ENCODE peak calls at places on chromosomes 13 and 19, in eight cellular contexts. V is HFFc6, H is fibroblast of pulmonary artery, K is AG09319, U is ascending aorta, X is fibroblast of lung, Y is psoas muscle, Z is mucosa of descending colon. N is an unnamed sample.

GRCh38 chr19:27765912-27766725 is 1446.8 kb downstream of the UQCRFS1 start:
- DNase-seq in U (no peak), V (no peak), Z (no peak), K (no peak), H (no peak), Y (no peak), X (no peak), N (no peak)

GRCh38 chr19:47228168-47228936 is 2.6 kb downstream of the BBC3 start:
- DNase-seq in V (peak; percentile 29), Y (peak; percentile 60), Z (peak; percentile 54), H (no peak), X (no peak), K (no peak), U (no peak), N (no peak)

GRCh38 chr13:25085125-25085742 is 10.7 kb upstream of the PABPC3 start:
- DNase-seq in K (no peak), U (no peak), Z (peak; percentile 57), V (peak; percentile 25), H (peak; percentile 49), Y (no peak), X (peak; percentile 37), N (no peak)

GRCh38 chr19:58474997-58475713 is 997 bp upstream of the ZNF446 start:
- DNase-seq in X (no peak), Y (no peak), K (no peak), V (no peak), H (no peak), Z (no peak), U (no peak), N (no peak)

GRCh38 chr13:89748716-89749115 is 1598.8 kb upstream of the MIR17HG start:
- DNase-seq in Z (no peak), K (no peak), H (peak; percentile 10), V (no peak), Y (no peak), U (no peak), X (peak; percentile 17), N (no peak)

GRCh38 chr19:543912-544608 is at the start of gene GZMM:
- DNase-seq in U (no peak), K (no peak), Z (peak; percentile 40), H (no peak), V (no peak), Y (no peak), X (no peak), N (no peak)

GRCh38 chr13:52713894-52714293 is 25.7 kb downstream of the CNMD start:
- DNase-seq in Y (no peak), V (no peak), H (peak; percentile 29), Z (peak; percentile 42), X (no peak), U (no peak), K (no peak), N (no peak)

GRCh38 chr19:55692681-55693081 is 17.7 kb downstream of the EPN1 start:
- DNase-seq in K (no peak), U (no peak), Y (no peak), H (no peak), Z (no peak), V (no peak), X (no peak), N (peak; percentile 91)

GRCh38 chr19:17469092-17469370 is 1.3 kb upstream of the SLC27A1 start:
- DNase-seq in Z (no peak), X (no peak), Y (no peak), U (no peak), K (no peak), V (no peak), H (no peak), N (no peak)

GRCh38 chr19:23916991-23917390 is 2.3 kb downstream of the ZNF726 start:
- DNase-seq in U (no peak), Y (no peak), V (peak; percentile 12), K (no peak), X (peak; percentile 18), H (peak; percentile 1), Z (no peak), N (no peak)

GRCh38 chr13:31699650-31700049 is 39.7 kb upstream of the RXFP2 start:
- DNase-seq in Y (no peak), Z (no peak), V (no peak), K (no peak), H (peak; percentile 39), X (no peak), U (no peak), N (no peak)

GRCh38 chr19:1098177-1099051 is 3.2 kb upstream of the POLR2E start:
- DNase-seq in H (no peak), Z (no peak), X (no peak), K (no peak), Y (no peak), V (no peak), U (no peak), N (no peak)

GRCh38 chr19:54463531-54464043 is at the start of gene LENG9:
- DNase-seq in Z (peak; percentile 100), V (peak; percentile 97), K (peak; percentile 98), Y (peak; percentile 98), H (peak; percentile 99), U (peak; percentile 97), X (peak; percentile 99), N (peak; percentile 99)

GRCh38 chr13:32553720-32554119 is 15.1 kb upstream of the N4BP2L2 start:
- DNase-seq in H (no peak), U (no peak), X (no peak), K (no peak), V (no peak), Z (no peak), Y (no peak), N (no peak)

GRCh38 chr13:77002590-77003190 is 10.8 kb downstream of the CLN5 start:
- DNase-seq in K (no peak), X (peak; percentile 24), Y (no peak), U (no peak), V (peak; percentile 45), Z (no peak), H (peak; percentile 65), N (no peak)

GRCh38 chr19:10718205-10719196 is 622 bp downstream of the DNM2 start:
- DNase-seq in X (peak; percentile 16), Y (peak; percentile 55), Z (no peak), U (no peak), V (peak; percentile 26), H (peak; percentile 31), K (no peak), N (no peak)
- TF ChIP-seq CTCF in X (no peak), Y (no peak), Z (no peak), U (no peak), V (no peak), H (no peak), K (no peak), N (no peak)

GRCh38 chr13:99580500-99581268 is 79.4 kb downstream of the TM9SF2 start:
- DNase-seq in Y (no peak), K (no peak), H (no peak), U (no peak), V (no peak), Z (no peak), X (no peak), N (no peak)

GRCh38 chr13:99582511-99582910 is 81.2 kb downstream of the TM9SF2 start:
- DNase-seq in H (no peak), K (no peak), V (no peak), X (no peak), Z (no peak), U (no peak), Y (no peak), N (no peak)

GRCh38 chr13:99575376-99575775 is 74.1 kb downstream of the TM9SF2 start:
- DNase-seq in K (no peak), X (no peak), U (no peak), Z (no peak), H (no peak), Y (no peak), V (no peak), N (no peak)

GRCh38 chr13:99572921-99573320 is 71.6 kb downstream of the TM9SF2 start:
- DNase-seq in U (no peak), K (peak; percentile 57), H (peak; percentile 42), V (no peak), Z (no peak), X (peak; percentile 26), Y (no peak), N (no peak)

GRCh38 chr13:99577934-99578917 is 77.0 kb downstream of the TM9SF2 start:
- DNase-seq in Z (no peak), Y (no peak), V (no peak), X (no peak), U (no peak), K (no peak), H (peak; percentile 26), N (no peak)
- TF ChIP-seq CTCF in Z (no peak), Y (no peak), V (peak; percentile 32), X (peak; percentile 41), U (peak; percentile 26), K (peak; percentile 31), H (peak; percentile 27), N (peak; percentile 75)

GRCh38 chr13:48977973-48978372 is 2.3 kb downstream of the FNDC3A start:
- DNase-seq in Y (no peak), U (no peak), K (no peak), H (peak; percentile 29), X (peak; percentile 67), V (peak; percentile 42), Z (no peak), N (no peak)

GRCh38 chr13:48975926-48976676 is 389 bp downstream of the FNDC3A start:
- DNase-seq in H (peak; percentile 81), K (peak; percentile 44), Y (peak; percentile 80), V (peak; percentile 71), U (peak; percentile 59), X (peak; percentile 78), Z (peak; percentile 85), N (peak; percentile 95)

GRCh38 chr13:48973845-48974431 is 1.8 kb upstream of the FNDC3A start:
- DNase-seq in K (no peak), V (no peak), U (no peak), X (no peak), Y (no peak), Z (no peak), H (no peak), N (no peak)

GRCh38 chr13:48976677-48977625 is 1.2 kb downstream of the FNDC3A start:
- DNase-seq in K (no peak), X (no peak), H (peak; percentile 20), U (no peak), Z (peak; percentile 83), Y (no peak), V (peak; percentile 15), N (no peak)

GRCh38 chr13:48975101-48975925 is at the start of gene FNDC3A:
- DNase-seq in K (peak; percentile 16), H (peak; percentile 74), U (no peak), V (peak; percentile 57), Z (peak; percentile 68), Y (peak; percentile 80), X (peak; percentile 71), N (no peak)
- TF ChIP-seq CTCF in K (no peak), H (peak; percentile 3), U (no peak), V (no peak), Z (no peak), Y (no peak), X (peak; percentile 25), N (peak; percentile 33)

GRCh38 chr19:3389876-3390361 is 23.5 kb downstream of the NFIC start:
- DNase-seq in H (no peak), Z (no peak), Y (peak; percentile 55), X (no peak), V (no peak), U (no peak), K (no peak), N (no peak)

GRCh38 chr19:3386447-3387234 is 20.3 kb downstream of the NFIC start:
- DNase-seq in H (no peak), V (no peak), Y (no peak), Z (no peak), U (no peak), X (no peak), K (no peak), N (no peak)

GRCh38 chr19:3392480-3392879 is 26.1 kb downstream of the NFIC start:
- DNase-seq in X (no peak), Y (no peak), H (no peak), K (no peak), V (no peak), U (no peak), Z (no peak), N (no peak)

GRCh38 chr19:3389446-3389778 is 23.0 kb downstream of the NFIC start:
- DNase-seq in K (no peak), U (no peak), V (no peak), Z (no peak), X (no peak), Y (no peak), H (no peak), N (no peak)

GRCh38 chr19:3387645-3388589 is 21.5 kb downstream of the NFIC start:
- DNase-seq in Z (peak; percentile 92), V (no peak), U (peak; percentile 71), K (peak; percentile 61), Y (peak; percentile 91), H (no peak), X (peak; percentile 50), N (no peak)
- TF ChIP-seq CTCF in Z (no peak), V (no peak), U (no peak), K (no peak), Y (no peak), H (no peak), X (no peak), N (no peak)

N was measured in chondrocyte.